ENCODE peak calls at places on chromosomes 2 and 18, in eight cellular contexts. One of them, this sample, is unnamed.

GRCh38 chr18:38307919-38308318 is 742.3 kb upstream of the CELF4 start:
- DNase-seq in astrocyte of the cerebellum: no peak
- DNase-seq in Karpas-422: no peak
- DNase-seq in T-helper 9 cell: no peak
- DNase-seq in epithelial cell of esophagus: no peak
- DNase-seq in esophagus muscularis mucosa: no peak
- DNase-seq in COR-L47: no peak
- DNase-seq in T-helper 2 cell: no peak
- DNase-seq in this sample: no peak

GRCh38 chr18:12911025-12911927 is 27.2 kb upstream of the PTPN2 start:
- DNase-seq in astrocyte of the cerebellum: no peak
- DNase-seq in Karpas-422: no peak
- DNase-seq in T-helper 9 cell: peak
- DNase-seq in epithelial cell of esophagus: peak
- DNase-seq in esophagus muscularis mucosa: no peak
- DNase-seq in COR-L47: no peak
- DNase-seq in T-helper 2 cell: peak
- DNase-seq in this sample: no peak

GRCh38 chr2:110748489-110748867 is 16.1 kb downstream of the ACOXL start:
- DNase-seq in astrocyte of the cerebellum: peak
- DNase-seq in Karpas-422: no peak
- DNase-seq in T-helper 9 cell: peak
- DNase-seq in epithelial cell of esophagus: no peak
- DNase-seq in esophagus muscularis mucosa: peak
- DNase-seq in COR-L47: peak
- DNase-seq in T-helper 2 cell: peak
- DNase-seq in this sample: peak

GRCh38 chr2:170503971-170504819 is 210.9 kb upstream of the SP5 start:
- DNase-seq in astrocyte of the cerebellum: no peak
- DNase-seq in Karpas-422: no peak
- DNase-seq in T-helper 9 cell: no peak
- DNase-seq in epithelial cell of esophagus: no peak
- DNase-seq in esophagus muscularis mucosa: peak
- DNase-seq in COR-L47: no peak
- DNase-seq in T-helper 2 cell: no peak
- DNase-seq in this sample: no peak

GRCh38 chr2:232292395-232293154 is 86.0 kb upstream of the ALPP start:
- DNase-seq in astrocyte of the cerebellum: peak
- DNase-seq in Karpas-422: peak
- DNase-seq in T-helper 9 cell: peak
- DNase-seq in epithelial cell of esophagus: peak
- DNase-seq in esophagus muscularis mucosa: no peak
- DNase-seq in COR-L47: no peak
- DNase-seq in T-helper 2 cell: peak
- DNase-seq in this sample: peak

GRCh38 chr18:63686871-63687270 is 15.9 kb upstream of the SERPINB11 start:
- DNase-seq in astrocyte of the cerebellum: no peak
- DNase-seq in Karpas-422: no peak
- DNase-seq in T-helper 9 cell: no peak
- DNase-seq in epithelial cell of esophagus: no peak
- DNase-seq in esophagus muscularis mucosa: no peak
- DNase-seq in COR-L47: no peak
- DNase-seq in T-helper 2 cell: no peak
- DNase-seq in this sample: no peak

GRCh38 chr2:137262600-137262999 is 497.3 kb downstream of the THSD7B start:
- DNase-seq in astrocyte of the cerebellum: no peak
- DNase-seq in Karpas-422: no peak
- DNase-seq in T-helper 9 cell: no peak
- DNase-seq in epithelial cell of esophagus: no peak
- DNase-seq in esophagus muscularis mucosa: no peak
- DNase-seq in COR-L47: no peak
- DNase-seq in T-helper 2 cell: no peak
- DNase-seq in this sample: no peak

GRCh38 chr2:71452565-71452964 is 796 bp upstream of the DYSF start:
- DNase-seq in astrocyte of the cerebellum: no peak
- DNase-seq in Karpas-422: no peak
- DNase-seq in T-helper 9 cell: no peak
- DNase-seq in epithelial cell of esophagus: peak
- DNase-seq in esophagus muscularis mucosa: peak
- DNase-seq in COR-L47: peak
- DNase-seq in T-helper 2 cell: no peak
- DNase-seq in this sample: peak

GRCh38 chr2:126832757-126833156 is 65.9 kb upstream of the TEX51 start:
- DNase-seq in astrocyte of the cerebellum: no peak
- DNase-seq in Karpas-422: no peak
- DNase-seq in T-helper 9 cell: no peak
- DNase-seq in epithelial cell of esophagus: no peak
- DNase-seq in esophagus muscularis mucosa: peak
- DNase-seq in COR-L47: no peak
- DNase-seq in T-helper 2 cell: no peak
- DNase-seq in this sample: no peak

GRCh38 chr2:112195167-112195766 is 57.1 kb downstream of the FBLN7 start:
- DNase-seq in astrocyte of the cerebellum: no peak
- DNase-seq in Karpas-422: no peak
- DNase-seq in T-helper 9 cell: no peak
- DNase-seq in epithelial cell of esophagus: peak
- DNase-seq in esophagus muscularis mucosa: no peak
- DNase-seq in COR-L47: no peak
- DNase-seq in T-helper 2 cell: no peak
- DNase-seq in this sample: peak

GRCh38 chr2:28624798-28625701 is 126.6 kb upstream of the PPP1CB start:
- DNase-seq in astrocyte of the cerebellum: peak
- DNase-seq in Karpas-422: no peak
- DNase-seq in T-helper 9 cell: peak
- DNase-seq in epithelial cell of esophagus: peak
- DNase-seq in esophagus muscularis mucosa: no peak
- DNase-seq in COR-L47: no peak
- DNase-seq in T-helper 2 cell: peak
- DNase-seq in this sample: peak

GRCh38 chr2:134361648-134362047 is 107.8 kb downstream of the MGAT5 start:
- DNase-seq in astrocyte of the cerebellum: no peak
- DNase-seq in Karpas-422: no peak
- DNase-seq in T-helper 9 cell: no peak
- DNase-seq in epithelial cell of esophagus: no peak
- DNase-seq in esophagus muscularis mucosa: no peak
- DNase-seq in COR-L47: peak
- DNase-seq in T-helper 2 cell: no peak
- DNase-seq in this sample: no peak

This sample was measured in KBM-7.